ENCODE peak calls at places on chromosomes 6 and 20, in eight cellular contexts. X, G, U, Y, O, C, J and M are unnamed samples.
A peak's percentile ranks its signal among the peaks of the same experiment; 100 is the strongest.

GRCh38 chr6:124956018-124956417 is 6.2 kb upstream of the RNF217 start:
- DNase-seq in C (no peak), G (no peak), Y (no peak), X (no peak), U (no peak), J (no peak), O (no peak), M (no peak)

GRCh38 chr6:133707456-133707855 is 181.5 kb upstream of the TCF21 start:
- DNase-seq in X (no peak), O (no peak), J (peak; percentile 86), U (no peak), C (peak; percentile 99), Y (no peak), G (no peak), M (no peak)

GRCh38 chr6:149046822-149047246 is 270.7 kb upstream of the TAB2 start:
- DNase-seq in O (no peak), Y (no peak), U (no peak), G (no peak), J (peak; percentile 45), X (no peak), C (no peak), M (no peak)

GRCh38 chr6:152378154-152378553 is 259.0 kb downstream of the SYNE1 start:
- DNase-seq in U (no peak), C (no peak), J (peak; percentile 35), G (no peak), Y (no peak), O (no peak), X (no peak), M (no peak)

GRCh38 chr20:36231331-36231730 is 4.9 kb upstream of the AAR2 start:
- DNase-seq in O (no peak), Y (no peak), X (no peak), U (no peak), C (no peak), G (no peak), J (no peak), M (no peak)

GRCh38 chr20:63636752-63637633 is 10.1 kb upstream of the GMEB2 start:
- DNase-seq in C (no peak), U (no peak), G (no peak), J (no peak), Y (no peak), O (no peak), X (no peak), M (no peak)

GRCh38 chr6:29626948-29627761 is 5.8 kb downstream of the GABBR1 start:
- DNase-seq in U (no peak), J (no peak), O (peak; percentile 37), C (no peak), X (no peak), Y (no peak), G (no peak), M (no peak)

GRCh38 chr6:34560366-34561226 is 4.5 kb upstream of the SPDEF start:
- DNase-seq in J (peak; percentile 53), X (peak; percentile 36), G (no peak), Y (no peak), U (no peak), C (peak; percentile 49), O (peak; percentile 43), M (no peak)

GRCh38 chr6:84501315-84501714 is 263.1 kb downstream of the TBX18 start:
- DNase-seq in G (no peak), J (no peak), O (no peak), C (no peak), Y (no peak), U (no peak), X (no peak), M (no peak)

GRCh38 chr6:4185846-4186245 is 50.5 kb upstream of the ECI2 start:
- DNase-seq in G (no peak), U (no peak), Y (no peak), O (no peak), C (no peak), X (no peak), J (no peak), M (no peak)

GRCh38 chr20:61303675-61304074 is 51.6 kb downstream of the CDH4 start:
- DNase-seq in U (no peak), J (no peak), Y (no peak), G (no peak), C (no peak), X (no peak), O (no peak), M (no peak)

GRCh38 chr6:6744551-6744950 is 156.0 kb downstream of the LY86 start:
- DNase-seq in Y (no peak), G (no peak), O (no peak), J (no peak), U (no peak), X (no peak), C (no peak), M (no peak)

GRCh38 chr6:73169633-73170032 is 55.7 kb downstream of the KHDC1L start:
- DNase-seq in J (no peak), C (no peak), O (no peak), X (no peak), G (no peak), U (no peak), Y (no peak), M (no peak)

GRCh38 chr20:46699651-46700359 is 9.6 kb upstream of the SLC2A10 start:
- DNase-seq in G (no peak), U (no peak), X (peak; percentile 28), C (peak; percentile 46), Y (no peak), O (no peak), J (no peak), M (no peak)

GRCh38 chr20:20014659-20015058 is 2.5 kb upstream of the NAA20 start:
- DNase-seq in G (no peak), J (no peak), Y (no peak), C (peak; percentile 63), O (no peak), U (no peak), X (no peak), M (no peak)

GRCh38 chr6:14747881-14748520 is 497.9 kb upstream of the JARID2 start:
- DNase-seq in Y (no peak), G (no peak), X (no peak), U (no peak), O (no peak), C (no peak), J (no peak), M (no peak)

GRCh38 chr20:35497780-35498189 is 31.7 kb downstream of the C20orf173 start:
- DNase-seq in G (peak; percentile 72), O (no peak), X (no peak), U (peak; percentile 93), J (no peak), C (no peak), Y (no peak), M (no peak)

GRCh38 chr6:52595000-52595795 is 18.3 kb upstream of the TRAM2 start:
- DNase-seq in Y (no peak), J (peak; percentile 93), U (no peak), G (no peak), X (peak; percentile 74), O (peak; percentile 32), C (peak; percentile 71), M (no peak)

GRCh38 chr6:7580927-7581618 is 8.9 kb upstream of the SNRNP48 start:
- DNase-seq in X (no peak), G (no peak), U (no peak), J (no peak), O (no peak), Y (no peak), C (no peak), M (no peak)

GRCh38 chr20:58553841-58554240 is 38.6 kb upstream of the APCDD1L start:
- DNase-seq in J (no peak), G (no peak), X (no peak), O (no peak), Y (no peak), U (peak; percentile 73), C (no peak), M (peak; percentile 43)

GRCh38 chr6:32903952-32904351 is 36.9 kb downstream of the HLA-DMB start:
- DNase-seq in G (no peak), O (no peak), X (no peak), Y (no peak), J (no peak), U (no peak), C (no peak), M (no peak)

GRCh38 chr6:130841128-130841728 is 14.0 kb downstream of the SMLR1 start:
- DNase-seq in J (peak; percentile 6), C (peak; percentile 5), G (no peak), U (no peak), X (no peak), O (no peak), Y (no peak), M (no peak)

GRCh38 chr6:127956260-127956888 is 55.5 kb upstream of the THEMIS start:
- DNase-seq in Y (no peak), O (no peak), J (no peak), G (no peak), X (no peak), U (no peak), C (peak; percentile 18), M (no peak)

GRCh38 chr6:150627601-150628012 is 27.9 kb downstream of the PLEKHG1 start:
- DNase-seq in U (no peak), Y (no peak), O (no peak), G (no peak), X (no peak), C (peak; percentile 72), J (no peak), M (no peak)

GRCh38 chr6:44254957-44255808 is 2.1 kb downstream of the SLC35B2 start:
- DNase-seq in U (peak; percentile 63), G (no peak), C (no peak), O (no peak), Y (no peak), X (peak; percentile 40), J (no peak), M (no peak)

GRCh38 chr20:57323034-57323433 is 6.6 kb upstream of the SPO11 start:
- DNase-seq in U (peak; percentile 53), G (no peak), Y (no peak), C (no peak), X (no peak), O (peak; percentile 20), J (peak; percentile 14), M (peak; percentile 32)

GRCh38 chr20:7741866-7742265 is 198.4 kb downstream of the HAO1 start:
- DNase-seq in J (no peak), G (no peak), U (no peak), X (no peak), O (no peak), C (peak; percentile 74), Y (no peak), M (no peak)

GRCh38 chr6:75802366-75802765 is 53.3 kb downstream of the MYO6 start:
- DNase-seq in Y (no peak), J (no peak), G (no peak), X (no peak), O (no peak), U (no peak), C (no peak), M (no peak)